ENCODE peak calls at places on chromosome 22, in seven cellular contexts. Q is PC-3, O is lower lobe of right lung, C is epithelial cell of prostate, J is substantia nigra, I is NCI-H2081, U is fibroblast of villous mesenchyme. D is an unnamed sample.
A peak's percentile ranks its signal among the peaks of the same experiment; 100 is the strongest.

GRCh38 chr22:38036392-38037062 is 20.7 kb upstream of the PICK1 start:
- DNase-seq in Q (no peak), O (no peak), C (no peak), J (no peak), I (no peak), U (no peak), D (no peak)

GRCh38 chr22:50671641-50672040 is 982 bp upstream of the SHANK3 start:
- DNase-seq in Q (no peak), O (no peak), C (no peak), J (no peak), I (no peak), U (no peak), D (peak; percentile 46)

GRCh38 chr22:27022256-27022655 is 364.9 kb downstream of the MIAT start:
- DNase-seq in Q (no peak), O (no peak), C (no peak), J (no peak), I (no peak), U (no peak), D (no peak)

GRCh38 chr22:35315141-35315854 is 15.6 kb downstream of the TOM1 start:
- DNase-seq in Q (no peak), O (no peak), C (no peak), J (no peak), I (no peak), U (no peak), D (no peak)

GRCh38 chr22:35835267-35835997 is 117.8 kb downstream of the APOL5 start:
- DNase-seq in Q (peak; percentile 54), O (no peak), C (no peak), J (no peak), I (no peak), U (peak; percentile 78), D (no peak)

GRCh38 chr22:48044484-48045060 is 1282.1 kb downstream of the TBC1D22A start:
- DNase-seq in Q (no peak), O (no peak), C (no peak), J (no peak), I (no peak), U (no peak), D (no peak)

GRCh38 chr22:21938071-21938822 is 14.4 kb downstream of the PPM1F start:
- DNase-seq in Q (peak; percentile 82), O (peak; percentile 97), C (no peak), J (peak; percentile 89), I (peak; percentile 88), U (peak; percentile 90), D (peak; percentile 93)

GRCh38 chr22:33674357-33674756 is 245.9 kb downstream of the LARGE1 start:
- DNase-seq in Q (no peak), O (no peak), C (no peak), J (no peak), I (no peak), U (no peak), D (no peak)

GRCh38 chr22:36816635-36817428 is at the start of gene PVALB:
- DNase-seq in Q (peak; percentile 29), O (peak; percentile 50), C (no peak), J (no peak), I (peak; percentile 40), U (peak; percentile 21), D (peak; percentile 18)

GRCh38 chr22:24060375-24060788 is 49.3 kb downstream of the CABIN1 start:
- DNase-seq in Q (peak; percentile 83), O (no peak), C (no peak), J (no peak), I (no peak), U (peak; percentile 85), D (no peak)

GRCh38 chr22:33864723-33865130 is 55.5 kb downstream of the LARGE1 start:
- DNase-seq in Q (no peak), O (no peak), C (no peak), J (no peak), I (no peak), U (peak; percentile 58), D (no peak)

GRCh38 chr22:24230911-24231656 is 13.8 kb downstream of the GGT5 start:
- DNase-seq in Q (no peak), O (peak; percentile 82), C (no peak), J (no peak), I (no peak), U (no peak), D (peak; percentile 84)

GRCh38 chr22:44710474-44711235 is 8.7 kb downstream of the PRR5 start:
- DNase-seq in Q (no peak), O (no peak), C (no peak), J (no peak), I (peak; percentile 28), U (no peak), D (peak; percentile 86)

GRCh38 chr22:20001082-20001638 is 15.5 kb downstream of the ARVCF start:
- DNase-seq in Q (no peak), O (no peak), C (no peak), J (no peak), I (no peak), U (peak; percentile 70), D (no peak)

GRCh38 chr22:49720279-49720959 is 107.3 kb downstream of the BRD1 start:
- DNase-seq in Q (no peak), O (no peak), C (no peak), J (no peak), I (no peak), U (no peak), D (no peak)

GRCh38 chr22:21866821-21867527 is 471 bp downstream of the MAPK1 start:
- DNase-seq in Q (peak; percentile 11), O (peak; percentile 54), C (no peak), J (no peak), I (peak; percentile 19), U (peak; percentile 28), D (peak; percentile 47)

GRCh38 chr22:28759861-28760560 is 12.5 kb upstream of the CCDC117 start:
- DNase-seq in Q (no peak), O (no peak), C (peak; percentile 22), J (no peak), I (peak; percentile 58), U (peak; percentile 59), D (no peak)

GRCh38 chr22:41770715-41771452 is 29.6 kb upstream of the CCDC134 start:
- DNase-seq in Q (peak; percentile 51), O (no peak), C (no peak), J (no peak), I (no peak), U (no peak), D (no peak)

GRCh38 chr22:28799125-28799833 is 1.1 kb downstream of the XBP1 start:
- DNase-seq in Q (peak; percentile 53), O (peak; percentile 60), C (peak; percentile 74), J (no peak), I (peak; percentile 61), U (peak; percentile 98), D (peak; percentile 54)

GRCh38 chr22:29621761-29622526 is 18.5 kb downstream of the NF2 start:
- DNase-seq in Q (peak; percentile 98), O (no peak), C (peak; percentile 87), J (no peak), I (no peak), U (peak; percentile 80), D (no peak)

GRCh38 chr22:23289851-23290724 is 109.8 kb downstream of the BCR start:
- DNase-seq in Q (peak; percentile 56), O (peak; percentile 65), C (no peak), J (no peak), I (no peak), U (peak; percentile 54), D (peak; percentile 69)

GRCh38 chr22:40420341-40421081 is 50.1 kb downstream of the SGSM3 start:
- DNase-seq in Q (no peak), O (no peak), C (no peak), J (no peak), I (no peak), U (no peak), D (no peak)

GRCh38 chr22:19419086-19419463 is 12.5 kb downstream of the HIRA start:
- DNase-seq in Q (no peak), O (peak; percentile 64), C (no peak), J (no peak), I (no peak), U (no peak), D (peak; percentile 22)

GRCh38 chr22:50192056-50192824 is 6.5 kb downstream of the TRABD start:
- DNase-seq in Q (peak; percentile 68), O (no peak), C (peak; percentile 36), J (no peak), I (peak; percentile 10), U (no peak), D (no peak)

GRCh38 chr22:43539572-43540533 is 128.0 kb downstream of the MPPED1 start:
- DNase-seq in Q (no peak), O (no peak), C (no peak), J (no peak), I (no peak), U (no peak), D (no peak)

D was measured in activated CD8-positive, alpha-beta T cell treated with anti-CD3 and anti-CD28 coated beads for 36 hours.